ENCODE peak calls at places on chromosome 4, in five cellular contexts. One of them, this sample, is unnamed.
A peak's percentile ranks its signal among the peaks of the same experiment; 100 is the strongest.

GRCh38 chr4:147678796-147679549 is 5.0 kb downstream of the PRMT9 start:
- DNase-seq in cardiac fibroblast: peak; percentile 40
- DNase-seq in H9: peak; percentile 83
- DNase-seq in lower leg skin: no peak
- DNase-seq in GM23338: peak; percentile 86
- DNase-seq in this sample: no peak

GRCh38 chr4:27779827-27780226 is 919.2 kb downstream of the STIM2 start:
- DNase-seq in H9: peak; percentile 33
- DNase-seq in cardiac fibroblast: no peak
- DNase-seq in lower leg skin: no peak
- DNase-seq in GM23338: peak; percentile 15
- DNase-seq in this sample: no peak

GRCh38 chr4:72084587-72085011 is 52.8 kb downstream of the NPFFR2 start:
- DNase-seq in lower leg skin: no peak
- DNase-seq in H9: no peak
- DNase-seq in GM23338: no peak
- DNase-seq in cardiac fibroblast: no peak
- DNase-seq in this sample: no peak

GRCh38 chr4:102825261-102826071 is 1.9 kb downstream of the UBE2D3 start:
- DNase-seq in GM23338: peak; percentile 69
- DNase-seq in H9: peak; percentile 50
- DNase-seq in cardiac fibroblast: peak; percentile 76
- DNase-seq in lower leg skin: peak; percentile 86
- DNase-seq in this sample: no peak

GRCh38 chr4:17613761-17614415 is 553 bp upstream of the MED28 start:
- DNase-seq in lower leg skin: peak; percentile 90
- DNase-seq in GM23338: peak; percentile 33
- DNase-seq in cardiac fibroblast: peak; percentile 73
- DNase-seq in H9: no peak
- DNase-seq in this sample: peak; percentile 29

GRCh38 chr4:20618729-20619128 is 81.5 kb upstream of the PACRGL start:
- DNase-seq in cardiac fibroblast: no peak
- DNase-seq in H9: peak; percentile 34
- DNase-seq in GM23338: peak; percentile 47
- DNase-seq in lower leg skin: no peak
- DNase-seq in this sample: no peak

GRCh38 chr4:77801260-77801608 is 17.9 kb downstream of the CNOT6L start:
- DNase-seq in cardiac fibroblast: no peak
- DNase-seq in lower leg skin: no peak
- DNase-seq in H9: no peak
- DNase-seq in GM23338: no peak
- DNase-seq in this sample: no peak

GRCh38 chr4:127606823-127607222 is 25.9 kb upstream of the INTU start:
- DNase-seq in cardiac fibroblast: no peak
- DNase-seq in lower leg skin: no peak
- DNase-seq in H9: no peak
- DNase-seq in GM23338: no peak
- DNase-seq in this sample: no peak

GRCh38 chr4:177033130-177033529 is 240.4 kb upstream of the VEGFC start:
- DNase-seq in GM23338: peak; percentile 54
- DNase-seq in cardiac fibroblast: no peak
- DNase-seq in H9: no peak
- DNase-seq in lower leg skin: no peak
- DNase-seq in this sample: no peak

GRCh38 chr4:38831653-38832052 is 25.0 kb downstream of the TLR6 start:
- DNase-seq in GM23338: no peak
- DNase-seq in cardiac fibroblast: no peak
- DNase-seq in lower leg skin: no peak
- DNase-seq in H9: no peak
- DNase-seq in this sample: no peak

GRCh38 chr4:41748074-41748787 is at the start of gene PHOX2B:
- DNase-seq in lower leg skin: no peak
- DNase-seq in cardiac fibroblast: no peak
- DNase-seq in H9: peak; percentile 40
- DNase-seq in GM23338: peak; percentile 27
- DNase-seq in this sample: no peak

GRCh38 chr4:77022581-77023133 is 53.1 kb downstream of the CCNI start:
- DNase-seq in H9: peak; percentile 87
- DNase-seq in lower leg skin: no peak
- DNase-seq in cardiac fibroblast: peak; percentile 80
- DNase-seq in GM23338: peak; percentile 82
- DNase-seq in this sample: no peak

GRCh38 chr4:26583538-26583864 is 383 bp upstream of the TBC1D19 start:
- DNase-seq in H9: no peak
- DNase-seq in GM23338: no peak
- DNase-seq in lower leg skin: no peak
- DNase-seq in cardiac fibroblast: no peak
- DNase-seq in this sample: no peak

GRCh38 chr4:146916479-146917076 is 29.1 kb downstream of the TTC29 start:
- DNase-seq in H9: no peak
- DNase-seq in cardiac fibroblast: peak; percentile 66
- DNase-seq in GM23338: peak; percentile 62
- DNase-seq in lower leg skin: no peak
- DNase-seq in this sample: no peak

GRCh38 chr4:103397527-103397926 is 199.4 kb upstream of the CENPE start:
- DNase-seq in H9: no peak
- DNase-seq in lower leg skin: no peak
- DNase-seq in GM23338: no peak
- DNase-seq in cardiac fibroblast: no peak
- DNase-seq in this sample: no peak

GRCh38 chr4:75255261-75255660 is 258.9 kb downstream of the RCHY1 start:
- DNase-seq in GM23338: no peak
- DNase-seq in H9: no peak
- DNase-seq in cardiac fibroblast: no peak
- DNase-seq in lower leg skin: no peak
- DNase-seq in this sample: no peak
- TF ChIP-seq CTCF in GM23338: no peak
- TF ChIP-seq CTCF in H9: no peak
- TF ChIP-seq CTCF in cardiac fibroblast: no peak
- TF ChIP-seq CTCF in lower leg skin: no peak
- TF ChIP-seq CTCF in this sample: no peak

GRCh38 chr4:84681488-84682274 is 98.8 kb downstream of the CDS1 start:
- DNase-seq in lower leg skin: no peak
- DNase-seq in cardiac fibroblast: peak; percentile 71
- DNase-seq in H9: no peak
- DNase-seq in GM23338: no peak
- DNase-seq in this sample: no peak
- TF ChIP-seq CTCF in lower leg skin: no peak
- TF ChIP-seq CTCF in cardiac fibroblast: no peak
- TF ChIP-seq CTCF in H9: no peak
- TF ChIP-seq CTCF in GM23338: peak; percentile 17
- TF ChIP-seq CTCF in this sample: no peak

DNA sequence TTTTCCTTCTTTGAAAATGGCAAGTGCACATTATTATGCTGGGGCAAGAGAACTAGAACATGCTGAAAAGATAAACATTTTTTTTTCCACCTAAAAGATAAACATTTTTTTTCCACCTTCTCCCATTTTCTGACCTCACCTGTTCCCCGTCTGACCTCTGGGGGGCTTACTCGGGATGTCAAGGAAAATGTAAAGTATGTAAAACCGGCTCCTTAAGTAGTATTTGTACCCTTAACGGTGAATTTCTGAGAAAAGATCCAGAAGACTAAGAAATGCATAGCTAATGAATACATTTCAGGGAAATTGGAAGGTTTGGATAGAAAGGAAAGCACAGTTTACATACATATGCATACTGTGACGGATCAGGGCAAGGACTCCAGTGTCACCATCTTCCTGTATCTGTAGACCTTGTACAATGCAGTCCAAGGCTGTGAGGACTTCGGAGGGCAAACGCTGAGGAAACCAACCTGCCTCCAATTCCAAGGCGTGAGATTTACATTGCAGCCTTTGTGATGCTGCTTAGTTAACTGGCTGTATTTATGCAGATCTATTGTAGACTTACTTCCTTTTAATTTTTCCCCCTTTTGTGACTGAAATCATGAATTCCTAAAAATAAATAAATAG is 2185.9 kb upstream of the TENM3 start:
- DNase-seq in cardiac fibroblast: no peak
- DNase-seq in H9: no peak
- DNase-seq in lower leg skin: no peak
- DNase-seq in GM23338: peak; percentile 53
- DNase-seq in this sample: no peak
- TF ChIP-seq CTCF in cardiac fibroblast: no peak
- TF ChIP-seq CTCF in H9: peak; percentile 66
- TF ChIP-seq CTCF in lower leg skin: no peak
- TF ChIP-seq CTCF in GM23338: peak; percentile 53
- TF ChIP-seq CTCF in this sample: peak; percentile 60

DNA sequence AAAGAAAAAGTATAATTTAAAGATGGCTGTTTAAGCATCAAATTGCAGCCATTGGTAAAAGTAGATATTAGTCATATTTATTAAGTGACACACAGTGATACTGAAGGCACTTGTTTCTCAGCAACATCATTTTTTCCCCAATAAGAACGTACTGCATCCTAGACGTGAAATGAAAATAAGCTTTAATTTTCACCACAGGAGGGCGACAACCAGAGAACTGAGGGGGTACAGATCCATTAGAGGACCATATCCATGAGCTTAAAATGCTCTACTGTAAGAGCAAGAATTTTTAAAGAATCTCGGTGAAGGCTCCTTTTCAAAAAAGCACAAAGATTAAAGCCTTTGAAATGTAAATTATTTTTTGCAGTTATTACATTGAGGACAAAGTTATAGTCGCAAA is 33.4 kb downstream of the FRG1 start:
- DNase-seq in lower leg skin: no peak
- DNase-seq in H9: no peak
- DNase-seq in cardiac fibroblast: no peak
- DNase-seq in GM23338: peak; percentile 42
- DNase-seq in this sample: no peak
- TF ChIP-seq CTCF in lower leg skin: no peak
- TF ChIP-seq CTCF in H9: peak; percentile 14
- TF ChIP-seq CTCF in cardiac fibroblast: no peak
- TF ChIP-seq CTCF in GM23338: peak; percentile 62
- TF ChIP-seq CTCF in this sample: peak; percentile 42

GRCh38 chr4:56978750-56979303 is at the start of gene POLR2B:
- DNase-seq in GM23338: peak; percentile 99
- DNase-seq in cardiac fibroblast: peak; percentile 96
- DNase-seq in H9: peak; percentile 97
- DNase-seq in lower leg skin: peak; percentile 98
- DNase-seq in this sample: peak; percentile 93

GRCh38 chr4:56977321-56978012 is at the start of gene NOA1:
- DNase-seq in cardiac fibroblast: peak; percentile 99
- DNase-seq in H9: peak; percentile 98
- DNase-seq in GM23338: peak; percentile 99
- DNase-seq in lower leg skin: peak; percentile 100
- DNase-seq in this sample: peak; percentile 99

GRCh38 chr4:56976283-56976877 is 1.0 kb downstream of the NOA1 start:
- DNase-seq in lower leg skin: peak; percentile 90
- DNase-seq in H9: no peak
- DNase-seq in GM23338: peak; percentile 26
- DNase-seq in cardiac fibroblast: no peak
- DNase-seq in this sample: no peak

GRCh38 chr4:56979674-56980073 is 978 bp downstream of the POLR2B start:
- DNase-seq in lower leg skin: peak; percentile 82
- DNase-seq in cardiac fibroblast: peak; percentile 39
- DNase-seq in H9: peak; percentile 32
- DNase-seq in GM23338: peak; percentile 46
- DNase-seq in this sample: no peak

DNA sequence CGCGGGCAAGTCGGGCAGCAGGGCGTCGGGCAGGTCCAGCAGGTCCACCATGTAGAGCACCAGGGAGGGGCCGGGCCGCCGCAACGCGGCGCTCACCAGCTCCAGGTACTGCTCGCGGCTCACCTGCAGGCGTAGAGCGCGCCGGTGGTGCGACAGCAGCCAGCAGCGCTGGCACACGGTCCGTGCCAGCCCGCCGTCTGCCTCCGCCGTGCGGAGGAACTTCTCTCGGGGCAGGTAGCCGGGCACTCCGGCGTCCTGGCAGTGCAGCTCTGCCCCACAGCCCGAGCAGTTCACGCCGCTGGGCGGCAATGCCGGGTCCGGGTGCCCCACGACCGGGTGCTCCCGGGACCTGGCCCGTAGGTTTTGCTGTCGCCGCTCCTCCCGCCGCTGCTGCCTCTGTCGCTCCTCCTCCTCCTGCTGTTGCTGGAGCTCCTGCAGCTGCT is 507 bp downstream of the NOA1 start:
- DNase-seq in GM23338: peak; percentile 77
- DNase-seq in H9: peak; percentile 73
- DNase-seq in cardiac fibroblast: no peak
- DNase-seq in lower leg skin: no peak
- DNase-seq in this sample: peak; percentile 75
- TF ChIP-seq CTCF in GM23338: peak; percentile 5
- TF ChIP-seq CTCF in H9: peak; percentile 28
- TF ChIP-seq CTCF in cardiac fibroblast: no peak
- TF ChIP-seq CTCF in lower leg skin: no peak
- TF ChIP-seq CTCF in this sample: peak; percentile 30

GRCh38 chr4:54677416-54677815 is 19.7 kb downstream of the KIT start:
- DNase-seq in GM23338: peak; percentile 62
- DNase-seq in lower leg skin: no peak
- DNase-seq in cardiac fibroblast: no peak
- DNase-seq in H9: no peak
- DNase-seq in this sample: no peak
- TF ChIP-seq CTCF in GM23338: peak; percentile 57
- TF ChIP-seq CTCF in lower leg skin: no peak
- TF ChIP-seq CTCF in cardiac fibroblast: peak; percentile 5
- TF ChIP-seq CTCF in H9: peak; percentile 53
- TF ChIP-seq CTCF in this sample: no peak